ENCODE peak calls at places on chromosomes 5 and 9, in four cellular contexts. M is neural progenitor cell, P is body of pancreas, V is heart right ventricle. O is an unnamed sample. For H3K4me1 and H3K9me3, the result is how much of the 10 kb centered on the place peaks cover.

GRCh38 chr5:35012365-35012764 is 35.4 kb downstream of the AGXT2 start:
- DNase-seq in M (no peak), P (no peak), V (no peak), O (no peak)

GRCh38 chr9:118003240-118003639 is 299.0 kb downstream of the TLR4 start:
- DNase-seq in M (peak), P (no peak), V (no peak), O (no peak)

GRCh38 chr9:136131629-136132499 is 13.2 kb upstream of the TMEM250 start:
- DNase-seq in M (no peak), P (no peak), V (no peak), O (no peak)

GRCh38 chr9:130010151-130010988 is 32.6 kb downstream of the FNBP1 start:
- DNase-seq in M (no peak), P (no peak), V (no peak), O (no peak)

GRCh38 chr5:7955476-7955875 is 86.5 kb downstream of the MTRR start:
- DNase-seq in M (no peak), P (no peak), V (no peak), O (no peak)

GRCh38 chr5:19322716-19323485 is 665.1 kb downstream of the CDH18 start:
- DNase-seq in M (no peak), P (no peak), V (no peak), O (peak)

GRCh38 chr5:55994502-55994997 is at the start of gene IL6ST:
- DNase-seq in M (no peak), P (peak), V (no peak), O (peak)

GRCh38 chr9:27539479-27540441 is 10.1 kb upstream of the MOB3B start:
- DNase-seq in M (no peak), P (no peak), V (no peak), O (peak)

GRCh38 chr9:95406114-95406513 is 88.6 kb upstream of the FANCC start:
- DNase-seq in M (no peak), P (no peak), V (no peak), O (peak)

GRCh38 chr9:104856413-104856941 is 71.5 kb downstream of the ABCA1 start:
- DNase-seq in M (peak), P (no peak), V (no peak), O (no peak)

GRCh38 chr9:131624636-131625241 is 79.4 kb downstream of the PRRT1B start:
- DNase-seq in M (no peak), P (peak), V (peak), O (no peak)

GRCh38 chr9:37953775-37954437 is 50.0 kb upstream of the SLC25A51 start:
- DNase-seq in M (no peak), P (no peak), V (no peak), O (peak)

GRCh38 chr5:144583493-144584154 is 413.0 kb downstream of the KCTD16 start:
- DNase-seq in M (peak), P (no peak), V (no peak), O (no peak)

GRCh38 chr5:96567188-96567587 is 95.0 kb upstream of the CAST start:
- DNase-seq in M (no peak), P (no peak), V (no peak), O (no peak)

GRCh38 chr5:111755942-111756353 is 1.0 kb downstream of the NREP start:
- DNase-seq in M (peak), P (no peak), V (no peak), O (no peak)

GRCh38 chr9:137354845-137355420 is 52.9 kb upstream of the NRARP start:
- DNase-seq in M (no peak), P (no peak), V (no peak), O (peak)

GRCh38 chr9:113548221-113549041 is 84.9 kb downstream of the RGS3 start:
- DNase-seq in M (peak), P (peak), V (peak), O (peak)

GRCh38 chr9:36399980-36400331 is at the start of gene RNF38:
- DNase-seq in M (no peak), P (no peak), V (no peak), O (no peak)

GRCh38 chr5:567664-568060 is 43.4 kb upstream of the SLC9A3 start:
- DNase-seq in M (no peak), P (no peak), V (no peak), O (peak)

GRCh38 chr9:113962391-113962790 is 86.3 kb downstream of the ZNF618 start:
- DNase-seq in M (no peak), P (no peak), V (no peak), O (peak)

GRCh38 chr9:82934949-82935348 is 128.0 kb downstream of the RASEF start:
- DNase-seq in M (peak), P (peak), V (no peak), O (no peak)

GRCh38 chr9:113619156-113619861 is 155.8 kb downstream of the RGS3 start:
- DNase-seq in M (no peak), P (no peak), V (no peak), O (peak)

GRCh38 chr5:12292610-12293204 is 388.5 kb upstream of the CTNND2 start:
- DNase-seq in M (peak), P (no peak), V (no peak), O (no peak)

GRCh38 chr9:110688329-110688728 is 19.7 kb downstream of the MUSK start:
- DNase-seq in M (no peak), P (no peak), V (no peak), O (no peak)

GRCh38 chr5:50564079-50564478 is 102.4 kb upstream of the PARP8 start:
- DNase-seq in M (no peak), P (no peak), V (no peak), O (no peak)

GRCh38 chr5:142644640-142645361 is 41.1 kb downstream of the FGF1 start:
- DNase-seq in M (no peak), P (no peak), V (no peak), O (peak)

GRCh38 chr5:127442085-127442484 is 75.4 kb upstream of the PRRC1 start:
- DNase-seq in M (no peak), P (no peak), V (no peak), O (no peak)

DNA sequence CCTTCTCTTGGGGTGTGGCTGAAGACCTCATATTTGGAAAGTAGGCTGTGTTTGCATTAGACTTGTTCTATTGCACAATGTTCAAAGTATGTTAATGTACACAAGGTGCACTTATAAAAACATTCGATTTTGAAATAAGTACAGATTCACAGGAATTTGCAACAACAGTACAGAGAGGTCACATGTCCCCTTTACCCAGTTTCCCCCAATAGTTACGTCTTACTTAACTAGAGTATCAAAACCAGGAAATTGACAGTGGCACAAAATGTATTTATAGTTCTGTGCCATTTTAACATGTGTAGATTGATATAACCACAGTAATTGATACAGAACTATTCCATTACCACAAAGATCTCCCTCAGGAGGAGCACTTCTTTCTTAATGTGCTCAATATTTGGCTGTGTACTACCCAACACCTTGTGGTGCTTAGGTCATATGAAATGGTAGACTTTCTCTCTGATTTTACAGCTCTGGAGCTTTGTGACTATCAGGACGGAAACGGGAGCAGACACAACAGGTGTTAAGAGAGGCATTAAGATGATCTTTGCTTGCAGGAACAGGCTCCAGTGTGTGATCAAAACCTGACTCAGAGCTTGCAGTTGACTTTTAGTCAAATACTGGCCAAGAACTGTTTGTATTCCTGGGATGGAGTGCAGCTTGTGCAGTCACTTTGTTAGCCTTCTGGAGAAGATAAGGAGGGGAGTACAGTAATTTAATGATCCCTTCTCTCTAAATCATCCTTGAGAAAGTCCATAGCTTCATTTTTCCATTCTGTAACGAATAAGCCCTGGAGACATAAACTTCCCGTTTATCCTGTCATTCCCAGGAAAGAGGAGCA is 2.7 kb upstream of the STOM start:
- DNase-seq in M (no peak), P (no peak), V (no peak), O (peak)
- H3K4me1 ChIP-seq in M (under half), P (under half), V (half or more), O (under half)

DNA sequence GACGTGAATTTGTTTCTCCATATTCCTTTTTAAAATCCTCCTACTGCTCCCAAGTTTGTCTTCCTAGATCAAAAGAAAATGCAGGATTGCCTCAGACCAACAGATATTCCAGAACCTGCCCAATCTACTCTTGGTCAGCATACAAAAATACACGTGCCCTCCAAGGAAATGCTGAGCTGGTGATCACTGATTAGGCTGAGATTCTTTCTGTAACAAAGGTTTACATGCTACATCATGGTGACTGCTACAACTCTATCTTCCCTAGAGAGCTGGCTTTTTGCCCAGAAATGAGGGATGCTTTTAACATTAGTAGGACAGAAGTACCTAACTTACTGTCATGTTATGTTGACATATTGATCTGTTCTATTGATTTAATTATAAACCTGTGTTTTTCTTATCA is 35.5 kb downstream of the OR2Y1 start:
- DNase-seq in M (no peak), P (no peak), V (no peak), O (no peak)
- TF ChIP-seq CTCF in M (no peak), P (no peak), V (no peak), O (no peak)

DNA sequence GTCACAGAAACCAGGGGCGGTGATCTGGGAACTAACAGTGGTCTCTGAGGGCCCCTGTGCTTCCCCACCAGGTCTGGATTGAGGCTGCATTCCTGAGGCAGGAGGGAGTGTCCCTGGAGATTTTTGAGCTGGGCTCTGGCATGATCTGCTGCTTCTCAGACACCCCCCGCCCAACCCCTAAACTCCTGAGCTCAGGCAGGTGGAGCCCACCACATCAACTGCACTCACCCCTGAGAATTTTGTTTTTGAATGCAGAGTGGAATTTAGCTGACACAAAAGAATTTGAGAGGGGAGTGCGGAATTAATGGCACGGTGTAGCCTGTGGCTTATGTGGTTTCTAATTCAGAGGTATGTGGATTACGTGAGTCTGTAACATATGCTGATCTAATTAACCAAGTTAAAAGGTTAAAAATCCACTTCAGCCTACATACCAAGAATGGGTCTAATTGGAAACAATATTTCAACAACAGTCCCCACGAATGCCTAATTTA is 23.9 kb upstream of the CTSL start:
- DNase-seq in M (peak), P (no peak), V (no peak), O (no peak)
- H3K9me3 ChIP-seq in M (under half), P (under half), V (under half), O (under half)

GRCh38 chr5:66612226-66612625 is 16.0 kb downstream of the MAST4 start:
- DNase-seq in M (no peak), P (no peak), V (no peak), O (no peak)
- H3K4me1 ChIP-seq in M (under half), P (under half), V (under half), O (under half)

DNA sequence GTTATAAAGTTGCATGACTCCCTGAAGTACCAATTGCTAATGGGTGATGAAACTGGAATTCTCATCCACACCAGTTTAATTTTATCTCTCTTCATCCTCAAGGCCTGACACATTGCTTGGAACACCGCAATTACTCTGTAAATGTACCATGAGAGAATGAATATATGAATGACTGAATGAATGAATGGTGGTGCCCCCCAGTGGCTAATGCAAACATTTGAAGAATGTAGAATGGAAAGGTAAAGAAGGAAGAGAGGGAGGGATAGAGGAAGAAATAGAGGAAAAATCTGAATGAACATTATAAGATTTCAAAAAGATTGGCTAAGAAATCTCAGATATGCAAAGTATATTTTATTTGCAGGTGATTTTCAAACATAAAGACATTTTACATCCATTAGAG is 13.1 kb downstream of the PAPPA start:
- DNase-seq in M (peak), P (no peak), V (no peak), O (no peak)
- TF ChIP-seq CTCF in M (peak), P (no peak), V (no peak), O (no peak)

DNA sequence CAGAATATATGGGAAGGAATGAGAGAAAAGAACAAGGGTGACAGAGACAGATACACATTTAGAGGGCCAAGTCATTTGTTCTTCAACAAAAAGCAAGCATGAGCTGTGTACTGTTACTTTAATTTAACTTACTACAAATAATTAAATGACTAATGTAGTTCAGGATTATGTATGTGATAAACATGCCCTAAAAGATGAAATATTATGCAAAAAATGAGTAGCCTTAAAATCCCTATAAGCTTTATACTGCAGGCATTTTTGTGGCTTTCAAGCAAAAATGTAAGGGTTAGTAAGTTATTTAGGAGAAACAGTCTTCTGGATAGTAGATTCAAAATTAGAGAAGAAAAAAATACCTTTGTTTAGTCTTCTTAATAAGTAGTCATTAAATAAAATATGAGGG is 431.2 kb downstream of the CSNK1G3 start:
- DNase-seq in M (no peak), P (no peak), V (no peak), O (no peak)
- H3K9me3 ChIP-seq in M (under half), P (under half), V (under half), O (under half)

GRCh38 chr9:121191235-121191634 is 10.4 kb downstream of the RAB14 start:
- DNase-seq in M (no peak), P (no peak), V (no peak), O (no peak)
- H3K4me1 ChIP-seq in M (under half), P (under half), V (half or more), O (under half)

DNA sequence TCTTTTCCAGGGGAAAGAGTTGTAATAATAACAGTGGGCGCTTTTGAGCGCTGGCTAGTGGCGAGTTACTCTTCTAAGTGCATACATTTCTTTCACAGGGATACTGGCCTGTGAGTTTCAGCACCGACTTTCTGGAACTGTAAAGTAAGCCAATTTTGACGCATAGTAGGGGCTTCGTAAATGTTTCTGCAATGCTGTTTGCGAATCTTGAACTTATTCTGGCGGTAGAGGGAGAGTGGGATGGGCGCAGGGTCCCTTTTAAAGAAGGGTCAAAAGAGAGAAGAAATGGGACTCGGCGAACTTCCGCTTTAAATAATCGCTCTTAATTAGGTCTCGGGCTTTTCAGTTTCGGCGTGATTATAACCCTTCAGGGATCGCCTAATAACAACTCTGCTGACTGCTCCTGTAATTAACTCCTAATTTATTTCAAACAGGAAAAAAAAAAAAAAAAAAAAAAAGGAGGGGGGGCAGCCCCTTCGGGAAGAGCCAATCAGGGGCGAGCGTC is 351 bp upstream of the MSX2 start:
- DNase-seq in M (no peak), P (no peak), V (no peak), O (no peak)
- TF ChIP-seq CTCF in M (no peak), P (no peak), V (no peak), O (no peak)

DNA sequence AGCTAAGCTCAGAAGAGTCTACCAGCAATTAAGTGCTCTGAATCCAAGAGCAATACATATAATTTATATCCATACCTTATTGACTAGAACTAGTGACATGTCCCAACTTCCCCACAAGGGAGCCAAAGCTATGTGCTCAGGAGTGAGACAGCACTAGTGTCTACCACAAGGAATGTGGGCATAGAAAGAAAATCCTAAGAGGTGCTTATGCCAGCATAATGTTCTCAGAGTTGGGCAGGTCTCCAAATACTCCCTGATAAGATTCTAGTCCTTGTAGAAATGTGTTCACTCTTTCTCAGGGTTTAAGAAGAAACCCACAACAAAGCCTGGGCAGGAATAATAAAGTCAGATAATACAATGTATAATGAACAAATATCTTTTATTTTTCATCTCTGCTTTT is 275.1 kb downstream of the BRINP1 start:
- DNase-seq in M (no peak), P (no peak), V (no peak), O (peak)
- H3K9me3 ChIP-seq in M (under half), P (under half), V (under half), O (under half)

GRCh38 chr5:177306674-177307543 is 3.3 kb downstream of the PRELID1 start:
- DNase-seq in M (no peak), P (no peak), V (no peak), O (no peak)
- H3K4me1 ChIP-seq in M (under half), P (half or more), V (under half), O (under half)